ENCODE peak calls at places on chromosome 4, in six cellular contexts. One of them, this sample, is unnamed.

GRCh38 chr4:176034498-176034897 is 31.1 kb upstream of the WDR17 start:
- DNase-seq in tibial artery: no peak
- DNase-seq in colonic mucosa: no peak
- DNase-seq in ovary: no peak
- DNase-seq in psoas muscle: no peak
- DNase-seq in fibroblast of mammary gland: peak
- DNase-seq in this sample: no peak

GRCh38 chr4:24195976-24196736 is 306.3 kb upstream of the PPARGC1A start:
- DNase-seq in tibial artery: no peak
- DNase-seq in colonic mucosa: no peak
- DNase-seq in ovary: no peak
- DNase-seq in psoas muscle: no peak
- DNase-seq in fibroblast of mammary gland: no peak
- DNase-seq in this sample: no peak

GRCh38 chr4:63505714-63506460 is 903.4 kb downstream of the TECRL start:
- DNase-seq in tibial artery: no peak
- DNase-seq in colonic mucosa: no peak
- DNase-seq in ovary: no peak
- DNase-seq in psoas muscle: no peak
- DNase-seq in fibroblast of mammary gland: no peak
- DNase-seq in this sample: no peak

GRCh38 chr4:185096032-185096653 is 46.9 kb upstream of the SLC25A4 start:
- DNase-seq in tibial artery: no peak
- DNase-seq in colonic mucosa: peak
- DNase-seq in ovary: peak
- DNase-seq in psoas muscle: no peak
- DNase-seq in fibroblast of mammary gland: peak
- DNase-seq in this sample: peak

GRCh38 chr4:78720151-78720726 is 55.9 kb upstream of the BMP2K start:
- DNase-seq in tibial artery: no peak
- DNase-seq in colonic mucosa: no peak
- DNase-seq in ovary: no peak
- DNase-seq in psoas muscle: no peak
- DNase-seq in fibroblast of mammary gland: no peak
- DNase-seq in this sample: no peak

GRCh38 chr4:153466637-153467153 is 535 bp downstream of the TMEM131L start:
- DNase-seq in tibial artery: no peak
- DNase-seq in colonic mucosa: no peak
- DNase-seq in ovary: peak
- DNase-seq in psoas muscle: peak
- DNase-seq in fibroblast of mammary gland: no peak
- DNase-seq in this sample: no peak

GRCh38 chr4:65654976-65655375 is 15.3 kb downstream of the EPHA5 start:
- DNase-seq in tibial artery: no peak
- DNase-seq in colonic mucosa: no peak
- DNase-seq in ovary: no peak
- DNase-seq in psoas muscle: no peak
- DNase-seq in fibroblast of mammary gland: no peak
- DNase-seq in this sample: no peak

GRCh38 chr4:24614881-24615280 is 30.5 kb upstream of the DHX15 start:
- DNase-seq in tibial artery: no peak
- DNase-seq in colonic mucosa: no peak
- DNase-seq in ovary: no peak
- DNase-seq in psoas muscle: no peak
- DNase-seq in fibroblast of mammary gland: no peak
- DNase-seq in this sample: peak

GRCh38 chr4:174133525-174133924 is 149.9 kb downstream of the FBXO8 start:
- DNase-seq in tibial artery: no peak
- DNase-seq in colonic mucosa: no peak
- DNase-seq in ovary: no peak
- DNase-seq in psoas muscle: no peak
- DNase-seq in fibroblast of mammary gland: no peak
- DNase-seq in this sample: no peak

GRCh38 chr4:40514409-40515025 is 115.1 kb downstream of the RBM47 start:
- DNase-seq in tibial artery: no peak
- DNase-seq in colonic mucosa: peak
- DNase-seq in ovary: no peak
- DNase-seq in psoas muscle: no peak
- DNase-seq in fibroblast of mammary gland: no peak
- DNase-seq in this sample: no peak

GRCh38 chr4:81758865-81759264 is 287.2 kb upstream of the RASGEF1B start:
- DNase-seq in tibial artery: no peak
- DNase-seq in colonic mucosa: no peak
- DNase-seq in ovary: no peak
- DNase-seq in psoas muscle: no peak
- DNase-seq in fibroblast of mammary gland: no peak
- DNase-seq in this sample: no peak

GRCh38 chr4:7826176-7826908 is 113.3 kb downstream of the AFAP1 start:
- DNase-seq in tibial artery: no peak
- DNase-seq in colonic mucosa: no peak
- DNase-seq in ovary: no peak
- DNase-seq in psoas muscle: no peak
- DNase-seq in fibroblast of mammary gland: no peak
- DNase-seq in this sample: no peak

GRCh38 chr4:15331930-15332329 is 95.9 kb upstream of the C1QTNF7 start:
- DNase-seq in tibial artery: no peak
- DNase-seq in colonic mucosa: no peak
- DNase-seq in ovary: no peak
- DNase-seq in psoas muscle: no peak
- DNase-seq in fibroblast of mammary gland: no peak
- DNase-seq in this sample: no peak

GRCh38 chr4:1002631-1003251 is 8.7 kb upstream of the FGFRL1 start:
- DNase-seq in tibial artery: no peak
- DNase-seq in colonic mucosa: no peak
- DNase-seq in ovary: no peak
- DNase-seq in psoas muscle: no peak
- DNase-seq in fibroblast of mammary gland: no peak
- DNase-seq in this sample: no peak

GRCh38 chr4:999863-1000425 is 6.7 kb upstream of the SLC26A1 start:
- DNase-seq in tibial artery: no peak
- DNase-seq in colonic mucosa: no peak
- DNase-seq in ovary: no peak
- DNase-seq in psoas muscle: no peak
- DNase-seq in fibroblast of mammary gland: no peak
- DNase-seq in this sample: no peak

GRCh38 chr4:1000686-1001260 is 7.6 kb upstream of the SLC26A1 start:
- DNase-seq in tibial artery: no peak
- DNase-seq in colonic mucosa: no peak
- DNase-seq in ovary: no peak
- DNase-seq in psoas muscle: no peak
- DNase-seq in fibroblast of mammary gland: no peak
- DNase-seq in this sample: no peak

GRCh38 chr4:1002131-1002630 is 9.0 kb upstream of the SLC26A1 start:
- DNase-seq in tibial artery: no peak
- DNase-seq in colonic mucosa: no peak
- DNase-seq in ovary: peak
- DNase-seq in psoas muscle: peak
- DNase-seq in fibroblast of mammary gland: peak
- DNase-seq in this sample: no peak

GRCh38 chr4:1001561-1002130 is 8.4 kb upstream of the SLC26A1 start:
- DNase-seq in tibial artery: no peak
- DNase-seq in colonic mucosa: no peak
- DNase-seq in ovary: no peak
- DNase-seq in psoas muscle: no peak
- DNase-seq in fibroblast of mammary gland: no peak
- DNase-seq in this sample: no peak
- H3K4me3 ChIP-seq in tibial artery: no peak
- H3K4me3 ChIP-seq in colonic mucosa: no peak
- H3K4me3 ChIP-seq in ovary: no peak
- H3K4me3 ChIP-seq in psoas muscle: no peak
- H3K4me3 ChIP-seq in fibroblast of mammary gland: no peak
- H3K4me3 ChIP-seq in this sample: no peak

GRCh38 chr4:3615386-3616286 is 83.4 kb upstream of the LRPAP1 start:
- DNase-seq in tibial artery: no peak
- DNase-seq in colonic mucosa: no peak
- DNase-seq in ovary: no peak
- DNase-seq in psoas muscle: no peak
- DNase-seq in fibroblast of mammary gland: no peak
- DNase-seq in this sample: no peak

GRCh38 chr4:3614731-3614980 is 82.4 kb upstream of the LRPAP1 start:
- DNase-seq in tibial artery: no peak
- DNase-seq in colonic mucosa: no peak
- DNase-seq in ovary: no peak
- DNase-seq in psoas muscle: no peak
- DNase-seq in fibroblast of mammary gland: no peak
- DNase-seq in this sample: no peak

GRCh38 chr4:3612275-3612674 is 80.1 kb upstream of the LRPAP1 start:
- DNase-seq in tibial artery: no peak
- DNase-seq in colonic mucosa: no peak
- DNase-seq in ovary: no peak
- DNase-seq in psoas muscle: no peak
- DNase-seq in fibroblast of mammary gland: no peak
- DNase-seq in this sample: no peak

GRCh38 chr4:3612934-3613333 is 80.7 kb upstream of the LRPAP1 start:
- DNase-seq in tibial artery: no peak
- DNase-seq in colonic mucosa: no peak
- DNase-seq in ovary: no peak
- DNase-seq in psoas muscle: no peak
- DNase-seq in fibroblast of mammary gland: no peak
- DNase-seq in this sample: no peak

GRCh38 chr4:3613980-3614730 is 81.9 kb upstream of the LRPAP1 start:
- DNase-seq in tibial artery: peak
- DNase-seq in colonic mucosa: no peak
- DNase-seq in ovary: no peak
- DNase-seq in psoas muscle: no peak
- DNase-seq in fibroblast of mammary gland: no peak
- DNase-seq in this sample: no peak
- H3K4me3 ChIP-seq in tibial artery: no peak
- H3K4me3 ChIP-seq in colonic mucosa: no peak
- H3K4me3 ChIP-seq in ovary: no peak
- H3K4me3 ChIP-seq in psoas muscle: no peak
- H3K4me3 ChIP-seq in fibroblast of mammary gland: no peak
- H3K4me3 ChIP-seq in this sample: no peak

GRCh38 chr4:113636438-113636818 is 125.1 kb downstream of the CAMK2D start:
- DNase-seq in tibial artery: no peak
- DNase-seq in colonic mucosa: no peak
- DNase-seq in ovary: no peak
- DNase-seq in psoas muscle: no peak
- DNase-seq in fibroblast of mammary gland: no peak
- DNase-seq in this sample: no peak
- H3K4me3 ChIP-seq in tibial artery: no peak
- H3K4me3 ChIP-seq in colonic mucosa: no peak
- H3K4me3 ChIP-seq in ovary: no peak
- H3K4me3 ChIP-seq in psoas muscle: no peak
- H3K4me3 ChIP-seq in fibroblast of mammary gland: no peak
- H3K4me3 ChIP-seq in this sample: peak

DNA sequence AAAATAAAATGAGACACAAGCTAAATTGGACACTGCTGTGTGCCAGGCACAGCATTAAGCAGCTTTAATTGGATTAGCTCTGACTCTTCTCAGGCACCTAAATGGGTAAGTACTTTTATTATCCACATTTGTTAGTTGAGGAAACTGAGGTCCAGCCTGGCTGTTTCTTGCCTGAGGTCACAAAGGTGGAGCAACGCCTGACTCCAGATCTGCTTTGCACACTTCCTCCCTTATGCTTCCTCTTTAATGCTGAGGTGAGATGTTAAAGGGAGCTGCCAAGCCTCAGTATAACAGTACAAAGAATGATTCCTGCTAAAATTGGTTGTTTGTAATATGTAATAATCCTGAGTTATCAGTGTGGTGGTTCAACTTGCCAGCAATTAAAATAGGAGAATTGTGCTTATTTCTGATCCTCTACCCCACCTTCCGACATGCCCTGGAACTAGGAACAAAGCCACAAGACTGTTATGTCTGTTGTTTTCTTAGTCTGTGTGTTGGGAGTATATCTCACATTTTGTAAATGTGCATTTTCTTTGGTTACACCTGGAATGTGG is 74.4 kb downstream of the AFF1 start:
- DNase-seq in tibial artery: no peak
- DNase-seq in colonic mucosa: peak
- DNase-seq in ovary: no peak
- DNase-seq in psoas muscle: no peak
- DNase-seq in fibroblast of mammary gland: no peak
- DNase-seq in this sample: no peak
- H3K4me3 ChIP-seq in tibial artery: peak
- H3K4me3 ChIP-seq in colonic mucosa: no peak
- H3K4me3 ChIP-seq in ovary: peak
- H3K4me3 ChIP-seq in psoas muscle: peak
- H3K4me3 ChIP-seq in fibroblast of mammary gland: no peak
- H3K4me3 ChIP-seq in this sample: peak

GRCh38 chr4:6422105-6422504 is 50.3 kb downstream of the PPP2R2C start:
- DNase-seq in tibial artery: no peak
- DNase-seq in colonic mucosa: no peak
- DNase-seq in ovary: no peak
- DNase-seq in psoas muscle: no peak
- DNase-seq in fibroblast of mammary gland: no peak
- DNase-seq in this sample: no peak

GRCh38 chr4:6425336-6425735 is 47.1 kb downstream of the PPP2R2C start:
- DNase-seq in tibial artery: no peak
- DNase-seq in colonic mucosa: no peak
- DNase-seq in ovary: no peak
- DNase-seq in psoas muscle: no peak
- DNase-seq in fibroblast of mammary gland: no peak
- DNase-seq in this sample: no peak

GRCh38 chr4:6422866-6423265 is 49.5 kb downstream of the PPP2R2C start:
- DNase-seq in tibial artery: no peak
- DNase-seq in colonic mucosa: no peak
- DNase-seq in ovary: no peak
- DNase-seq in psoas muscle: no peak
- DNase-seq in fibroblast of mammary gland: no peak
- DNase-seq in this sample: no peak

GRCh38 chr4:6424425-6424824 is 48.0 kb downstream of the PPP2R2C start:
- DNase-seq in tibial artery: no peak
- DNase-seq in colonic mucosa: no peak
- DNase-seq in ovary: no peak
- DNase-seq in psoas muscle: no peak
- DNase-seq in fibroblast of mammary gland: no peak
- DNase-seq in this sample: no peak

GRCh38 chr4:6423575-6423974 is 48.8 kb downstream of the PPP2R2C start:
- DNase-seq in tibial artery: no peak
- DNase-seq in colonic mucosa: no peak
- DNase-seq in ovary: no peak
- DNase-seq in psoas muscle: no peak
- DNase-seq in fibroblast of mammary gland: no peak
- DNase-seq in this sample: no peak
- H3K4me3 ChIP-seq in tibial artery: no peak
- H3K4me3 ChIP-seq in colonic mucosa: no peak
- H3K4me3 ChIP-seq in ovary: no peak
- H3K4me3 ChIP-seq in psoas muscle: no peak
- H3K4me3 ChIP-seq in fibroblast of mammary gland: no peak
- H3K4me3 ChIP-seq in this sample: no peak

GRCh38 chr4:118193421-118193820 is 159.1 kb downstream of the NDST3 start:
- DNase-seq in tibial artery: no peak
- DNase-seq in colonic mucosa: no peak
- DNase-seq in ovary: no peak
- DNase-seq in psoas muscle: no peak
- DNase-seq in fibroblast of mammary gland: no peak
- DNase-seq in this sample: no peak

GRCh38 chr4:118190903-118191302 is 156.6 kb downstream of the NDST3 start:
- DNase-seq in tibial artery: no peak
- DNase-seq in colonic mucosa: no peak
- DNase-seq in ovary: no peak
- DNase-seq in psoas muscle: no peak
- DNase-seq in fibroblast of mammary gland: no peak
- DNase-seq in this sample: no peak
- H3K4me3 ChIP-seq in tibial artery: no peak
- H3K4me3 ChIP-seq in colonic mucosa: no peak
- H3K4me3 ChIP-seq in ovary: no peak
- H3K4me3 ChIP-seq in psoas muscle: no peak
- H3K4me3 ChIP-seq in fibroblast of mammary gland: no peak
- H3K4me3 ChIP-seq in this sample: no peak

This sample was measured in CD4-positive, CD25-positive, alpha-beta regulatory T cell.